ENCODE peak calls at places on chromosomes 1 and 21, in five cellular contexts. O is Ammon's horn, T is ACHN, X is lung microvascular endothelial cell, J is NCI-H1694 treated with DMSO at 0.1 percent for 48 hours. U is an unnamed sample.

GRCh38 chr21:32917392-32918135 is 108.2 kb upstream of the OLIG2 start:
- DNase-seq in O (peak), T (no peak), X (no peak), J (no peak), U (no peak)

GRCh38 chr1:163300569-163300968 is 21.2 kb upstream of the NUF2 start:
- DNase-seq in O (no peak), T (no peak), X (no peak), J (no peak), U (no peak)

GRCh38 chr1:8061210-8061609 is 35.1 kb upstream of the ERRFI1 start:
- DNase-seq in O (no peak), T (peak), X (no peak), J (no peak), U (peak)

GRCh38 chr1:180183426-180183825 is 28.8 kb downstream of the QSOX1 start:
- DNase-seq in O (no peak), T (no peak), X (no peak), J (no peak), U (no peak)

GRCh38 chr1:30928171-30928570 is 19.6 kb upstream of the SDC3 start:
- DNase-seq in O (no peak), T (no peak), X (no peak), J (no peak), U (no peak)

GRCh38 chr1:151533870-151534269 is 6.2 kb upstream of the TUFT1 start:
- DNase-seq in O (no peak), T (no peak), X (no peak), J (no peak), U (no peak)

GRCh38 chr1:15650433-15650832 is 33.2 kb downstream of the DDI2 start:
- DNase-seq in O (no peak), T (no peak), X (no peak), J (no peak), U (no peak)

GRCh38 chr1:9174243-9174642 is 45.3 kb upstream of the GPR157 start:
- DNase-seq in O (no peak), T (no peak), X (no peak), J (no peak), U (no peak)

GRCh38 chr1:92995420-92996130 is 34.3 kb upstream of the DIPK1A start:
- DNase-seq in O (no peak), T (no peak), X (no peak), J (no peak), U (no peak)

GRCh38 chr1:9121891-9122409 is 7.0 kb downstream of the GPR157 start:
- DNase-seq in O (no peak), T (no peak), X (no peak), J (no peak), U (no peak)

GRCh38 chr1:33306061-33306460 is 14.8 kb downstream of the A3GALT2 start:
- DNase-seq in O (no peak), T (no peak), X (no peak), J (no peak), U (no peak)

GRCh38 chr1:246335126-246335525 is 172.0 kb downstream of the SMYD3 start:
- DNase-seq in O (no peak), T (no peak), X (no peak), J (no peak), U (no peak)

GRCh38 chr1:983736-984475 is 2.0 kb upstream of the PERM1 start:
- DNase-seq in O (no peak), T (no peak), X (peak), J (peak), U (no peak)

GRCh38 chr1:27233677-27234053 is 767 bp upstream of the WDTC1 start:
- DNase-seq in O (no peak), T (no peak), X (no peak), J (no peak), U (no peak)

GRCh38 chr1:20466231-20466630 is 19.8 kb downstream of the CAMK2N1 start:
- DNase-seq in O (no peak), T (no peak), X (no peak), J (no peak), U (no peak)

GRCh38 chr1:53411541-53412152 is 47.6 kb upstream of the DMRTB1 start:
- DNase-seq in O (no peak), T (no peak), X (no peak), J (peak), U (no peak)

GRCh38 chr1:111801071-111801850 is 45.6 kb downstream of the DDX20 start:
- DNase-seq in O (peak), T (no peak), X (no peak), J (no peak), U (no peak)

GRCh38 chr1:30704271-30704670 is 19.1 kb downstream of the MATN1 start:
- DNase-seq in O (no peak), T (no peak), X (no peak), J (no peak), U (no peak)

GRCh38 chr1:17212487-17213121 is 7.7 kb downstream of the PADI1 start:
- DNase-seq in O (peak), T (no peak), X (no peak), J (no peak), U (no peak)

GRCh38 chr1:234957330-234958065 is 171.1 kb downstream of the TOMM20 start:
- DNase-seq in O (no peak), T (peak), X (peak), J (no peak), U (peak)

GRCh38 chr1:151362308-151363155 is 10.0 kb downstream of the SELENBP1 start:
- DNase-seq in O (no peak), T (no peak), X (no peak), J (no peak), U (no peak)

GRCh38 chr1:211918665-211919414 is 88.3 kb upstream of the LPGAT1 start:
- DNase-seq in O (no peak), T (no peak), X (no peak), J (no peak), U (no peak)